ENCODE peak calls at places on chromosome 6, in ten cellular contexts. S, A, N, Y, H, W, K, P, M and G are unnamed samples.

GRCh38 chr6:5501837-5502236 is 240.5 kb downstream of the FARS2 start:
- DNase-seq in S (no peak), A (no peak), N (no peak), Y (no peak), H (no peak), W (no peak), K (no peak), P (peak), M (peak), G (no peak)

GRCh38 chr6:1316482-1317220 is 4.8 kb downstream of the FOXQ1 start:
- DNase-seq in S (no peak), A (no peak), N (peak), Y (no peak), H (peak), W (peak), K (peak), P (no peak), M (peak), G (peak)

GRCh38 chr6:143700684-143701342 is 23.0 kb downstream of the PHACTR2 start:
- DNase-seq in S (no peak), A (no peak), N (no peak), Y (no peak), H (no peak), W (no peak), K (no peak), P (peak), M (no peak), G (peak)

GRCh38 chr6:75326557-75327258 is 42.1 kb upstream of the TMEM30A start:
- DNase-seq in S (no peak), A (no peak), N (peak), Y (no peak), H (no peak), W (no peak), K (no peak), P (no peak), M (no peak), G (no peak)

GRCh38 chr6:128259036-128259734 is 261.2 kb downstream of the PTPRK start:
- DNase-seq in S (no peak), A (no peak), N (no peak), Y (no peak), H (peak), W (no peak), K (no peak), P (no peak), M (no peak), G (peak)

GRCh38 chr6:161374971-161375873 is 101.4 kb upstream of the AGPAT4 start:
- DNase-seq in S (no peak), A (peak), N (peak), Y (peak), H (no peak), W (peak), K (peak), P (peak), M (peak), G (peak)

GRCh38 chr6:126140015-126140414 is 153.7 kb downstream of the TRMT11 start:
- DNase-seq in S (no peak), A (no peak), N (no peak), Y (no peak), H (no peak), W (no peak), K (no peak), P (no peak), M (no peak), G (no peak)

GRCh38 chr6:145836767-145837166 is 22.2 kb upstream of the FBXO30 start:
- DNase-seq in S (no peak), A (no peak), N (no peak), Y (no peak), H (no peak), W (no peak), K (no peak), P (peak), M (no peak), G (no peak)

GRCh38 chr6:163661271-163661671 is 246.8 kb downstream of the QKI start:
- DNase-seq in S (no peak), A (no peak), N (no peak), Y (no peak), H (peak), W (no peak), K (no peak), P (no peak), M (no peak), G (no peak)

GRCh38 chr6:39906318-39906761 is 27.9 kb downstream of the MOCS1 start:
- DNase-seq in S (no peak), A (no peak), N (no peak), Y (no peak), H (no peak), W (peak), K (no peak), P (no peak), M (no peak), G (no peak)

GRCh38 chr6:39905640-39905975 is 28.7 kb downstream of the MOCS1 start:
- DNase-seq in S (no peak), A (no peak), N (no peak), Y (no peak), H (no peak), W (no peak), K (no peak), P (no peak), M (no peak), G (no peak)

GRCh38 chr6:39903656-39904055 is 30.6 kb downstream of the MOCS1 start:
- DNase-seq in S (no peak), A (no peak), N (no peak), Y (no peak), H (no peak), W (no peak), K (no peak), P (no peak), M (no peak), G (no peak)

GRCh38 chr6:39902786-39903465 is 31.3 kb downstream of the MOCS1 start:
- DNase-seq in S (no peak), A (no peak), N (no peak), Y (no peak), H (no peak), W (no peak), K (no peak), P (no peak), M (no peak), G (no peak)

DNA sequence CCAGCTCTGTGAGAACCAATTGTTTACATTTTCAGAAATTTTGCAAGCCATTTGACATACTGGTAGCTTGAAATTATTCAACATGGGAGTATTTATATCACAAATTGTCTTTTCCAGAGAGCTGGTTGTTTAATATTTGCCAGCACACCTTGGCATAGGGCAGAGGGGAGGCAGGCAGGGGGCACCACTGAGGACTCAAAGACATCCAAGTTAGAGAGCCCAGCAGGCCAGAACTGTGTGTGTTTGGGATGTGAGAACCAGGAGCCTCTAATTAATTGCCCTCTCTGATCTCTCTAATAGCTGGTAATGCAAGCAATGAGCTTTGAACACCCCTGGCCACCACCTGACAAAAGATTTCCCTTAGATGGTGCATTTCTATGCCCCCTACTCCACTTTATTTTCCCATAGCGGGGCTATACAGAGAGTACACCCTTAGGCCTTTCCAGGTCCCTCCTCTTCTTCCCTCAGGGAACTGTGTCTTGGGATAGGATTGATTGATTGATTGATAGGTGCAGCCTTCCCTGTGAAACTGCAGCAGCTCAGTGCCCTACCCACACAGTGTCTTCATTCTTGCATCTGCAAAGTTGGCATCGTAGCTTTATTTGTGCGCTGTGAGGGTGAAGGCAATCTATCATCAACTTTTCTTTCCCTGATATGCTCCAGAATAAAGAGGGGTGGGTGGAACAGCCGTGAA is 29.2 kb downstream of the MOCS1 start:
- DNase-seq in S (no peak), A (no peak), N (no peak), Y (no peak), H (no peak), W (no peak), K (no peak), P (no peak), M (no peak), G (no peak)
- TF ChIP-seq CTCF in S (peak), A (no peak), N (no peak), Y (no peak), H (no peak), W (no peak), K (no peak), P (no peak), M (peak), G (no peak)

GRCh38 chr6:35052694-35053565 is 88.2 kb downstream of the TCP11 start:
- DNase-seq in S (no peak), A (peak), N (no peak), Y (no peak), H (no peak), W (no peak), K (peak), P (no peak), M (no peak), G (peak)
- TF ChIP-seq CTCF in S (no peak), A (no peak), N (no peak), Y (no peak), H (no peak), W (no peak), K (no peak), P (no peak), M (no peak), G (no peak)

DNA sequence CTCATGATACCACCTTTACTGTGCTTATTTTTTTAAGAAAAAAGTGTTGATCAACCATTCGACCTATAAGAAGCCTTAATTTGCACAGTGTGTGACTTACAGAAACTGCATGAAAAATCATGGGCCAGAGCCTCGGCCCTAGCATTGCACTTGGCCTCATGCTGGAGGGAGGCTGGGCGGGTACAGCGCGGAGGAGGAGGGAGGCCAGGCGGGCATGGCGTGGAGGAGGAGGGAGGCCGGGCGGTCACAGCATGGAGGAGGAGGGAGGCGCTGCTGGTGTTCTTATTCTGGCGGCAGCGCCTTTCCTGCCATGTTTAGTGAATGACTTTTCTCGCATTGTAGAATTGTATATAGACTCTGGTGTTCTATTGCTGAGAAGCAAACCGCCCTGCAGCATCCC is 15.6 kb upstream of the SLC22A1 start:
- DNase-seq in S (no peak), A (no peak), N (no peak), Y (no peak), H (no peak), W (no peak), K (no peak), P (no peak), M (no peak), G (no peak)
- TF ChIP-seq CTCF in S (no peak), A (no peak), N (no peak), Y (no peak), H (no peak), W (no peak), K (no peak), P (no peak), M (no peak), G (no peak)

GRCh38 chr6:137543114-137543513 is 48.9 kb upstream of the OLIG3 start:
- DNase-seq in S (no peak), A (no peak), N (no peak), Y (no peak), H (no peak), W (no peak), K (no peak), P (no peak), M (no peak), G (no peak)
- TF ChIP-seq CTCF in S (no peak), A (no peak), N (no peak), Y (no peak), H (no peak), W (no peak), K (no peak), P (no peak), M (no peak), G (no peak)

DNA sequence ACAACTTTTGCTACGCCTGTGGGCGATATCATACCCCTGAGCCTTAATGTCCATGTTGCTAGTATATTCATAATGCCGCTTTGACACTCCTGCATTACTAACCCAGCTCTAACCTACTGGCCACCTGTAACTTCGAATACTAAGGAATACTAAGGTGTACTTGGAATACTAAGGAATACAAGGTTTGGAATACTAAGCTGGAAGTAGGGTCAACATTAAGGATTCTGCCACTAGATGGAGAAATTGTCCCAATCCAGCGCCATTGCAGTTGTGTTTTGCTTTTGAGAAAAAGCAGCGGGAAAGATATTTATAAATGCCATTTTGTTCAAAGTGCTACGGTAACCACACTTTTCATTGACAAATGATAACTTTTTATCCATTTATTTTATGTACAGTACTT is 10.7 kb downstream of the TBXT start:
- DNase-seq in S (no peak), A (no peak), N (peak), Y (no peak), H (no peak), W (no peak), K (no peak), P (no peak), M (no peak), G (peak)
- TF ChIP-seq CTCF in S (no peak), A (no peak), N (peak), Y (no peak), H (peak), W (peak), K (no peak), P (no peak), M (peak), G (peak)

GRCh38 chr6:105509506-105510331 is 106.8 kb upstream of the PREP start:
- DNase-seq in S (no peak), A (no peak), N (no peak), Y (no peak), H (no peak), W (no peak), K (peak), P (no peak), M (peak), G (no peak)
- TF ChIP-seq CTCF in S (peak), A (peak), N (peak), Y (no peak), H (no peak), W (no peak), K (no peak), P (peak), M (peak), G (peak)

GRCh38 chr6:110518281-110518623 is 41.8 kb upstream of the SLC22A16 start:
- DNase-seq in S (no peak), A (no peak), N (peak), Y (no peak), H (no peak), W (no peak), K (no peak), P (no peak), M (peak), G (no peak)
- TF ChIP-seq CTCF in S (peak), A (no peak), N (peak), Y (peak), H (peak), W (peak), K (no peak), P (peak), M (peak), G (peak)

GRCh38 chr6:27359231-27359630 is 29.3 kb upstream of the ZNF391 start:
- DNase-seq in S (no peak), A (no peak), N (no peak), Y (no peak), H (no peak), W (no peak), K (no peak), P (no peak), M (no peak), G (no peak)
- TF ChIP-seq CTCF in S (no peak), A (no peak), N (no peak), Y (no peak), H (no peak), W (no peak), K (no peak), P (no peak), M (no peak), G (no peak)

GRCh38 chr6:28401172-28401571 is 1.6 kb upstream of the ZSCAN12 start:
- DNase-seq in S (no peak), A (no peak), N (peak), Y (no peak), H (no peak), W (no peak), K (no peak), P (peak), M (no peak), G (peak)

GRCh38 chr6:28402197-28402596 is 2.6 kb upstream of the ZSCAN12 start:
- DNase-seq in S (no peak), A (no peak), N (no peak), Y (no peak), H (no peak), W (no peak), K (no peak), P (no peak), M (no peak), G (no peak)

GRCh38 chr6:28400122-28400451 is 540 bp upstream of the ZSCAN12 start:
- DNase-seq in S (no peak), A (no peak), N (no peak), Y (no peak), H (no peak), W (no peak), K (no peak), P (no peak), M (no peak), G (no peak)

GRCh38 chr6:28395918-28396317 is 3.6 kb downstream of the ZSCAN12 start:
- DNase-seq in S (no peak), A (no peak), N (no peak), Y (no peak), H (no peak), W (no peak), K (no peak), P (no peak), M (no peak), G (no peak)

DNA sequence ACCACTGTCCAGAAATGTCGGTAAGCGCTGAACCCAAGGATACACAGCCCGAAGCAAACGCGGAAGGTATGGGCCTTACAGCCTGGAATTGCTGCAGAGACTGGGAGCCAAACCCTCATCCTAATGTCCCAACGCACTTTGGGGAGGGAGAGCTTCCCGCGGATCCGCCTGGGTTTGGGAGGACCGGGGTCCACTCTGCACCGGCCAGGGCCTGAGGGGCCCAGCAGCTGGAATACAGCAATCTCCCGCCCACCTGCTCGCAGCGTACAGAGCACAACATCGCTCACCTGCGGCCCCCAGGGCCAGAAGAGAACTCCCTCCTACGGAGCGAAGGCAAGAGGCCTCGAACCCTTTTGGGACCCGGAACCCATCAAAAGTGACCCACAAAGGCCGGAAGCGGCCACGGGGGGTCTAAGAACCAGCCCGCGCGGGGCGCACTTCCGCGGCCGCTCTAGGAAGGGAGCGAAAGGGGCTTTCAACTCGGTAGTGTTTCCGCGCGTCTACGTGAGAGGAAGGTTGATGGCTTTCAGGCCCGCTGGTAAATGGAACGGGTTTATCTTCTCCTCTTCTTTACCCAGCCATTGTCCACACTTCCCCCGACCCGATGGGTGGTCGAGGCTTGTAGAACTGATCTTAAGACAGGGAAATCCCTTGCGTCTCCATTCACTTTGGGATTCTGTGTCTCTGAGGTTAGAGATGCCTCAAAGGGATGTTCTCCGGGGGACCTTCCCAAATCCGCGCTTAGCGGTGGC is at the start of gene ZSCAN12:
- DNase-seq in S (peak), A (peak), N (no peak), Y (peak), H (peak), W (peak), K (peak), P (peak), M (peak), G (peak)
- TF ChIP-seq CTCF in S (peak), A (no peak), N (no peak), Y (peak), H (peak), W (peak), K (no peak), P (peak), M (peak), G (peak)